ENCODE peak calls at places on chromosomes 12 and 14, in four cellular contexts. One of them, this sample, is unnamed.
A peak's percentile ranks its signal among the peaks of the same experiment; 100 is the strongest.

GRCh38 chr12:114272071-114272470 is 133.9 kb downstream of the TBX5 start:
- DNase-seq in thoracic aorta: no peak
- DNase-seq in bronchial epithelial cell: no peak
- DNase-seq in mucosa of descending colon: no peak
- DNase-seq in this sample: no peak

GRCh38 chr12:44848771-44849085 is 27.4 kb downstream of the NELL2 start:
- DNase-seq in mucosa of descending colon: no peak
- DNase-seq in thoracic aorta: no peak
- DNase-seq in bronchial epithelial cell: no peak
- DNase-seq in this sample: no peak

GRCh38 chr14:54440454-54440853 is 720 bp downstream of the CNIH1 start:
- DNase-seq in thoracic aorta: no peak
- DNase-seq in mucosa of descending colon: no peak
- DNase-seq in bronchial epithelial cell: peak; percentile 6
- DNase-seq in this sample: no peak

GRCh38 chr12:68479261-68479581 is 131.5 kb upstream of the RAP1B start:
- DNase-seq in mucosa of descending colon: no peak
- DNase-seq in bronchial epithelial cell: no peak
- DNase-seq in thoracic aorta: no peak
- DNase-seq in this sample: no peak

GRCh38 chr12:71684081-71684480 is 1.8 kb upstream of the TMEM19 start:
- DNase-seq in thoracic aorta: no peak
- DNase-seq in bronchial epithelial cell: no peak
- DNase-seq in mucosa of descending colon: no peak
- DNase-seq in this sample: no peak

GRCh38 chr14:85038526-85038925 is 491.4 kb upstream of the FLRT2 start:
- DNase-seq in bronchial epithelial cell: no peak
- DNase-seq in thoracic aorta: no peak
- DNase-seq in mucosa of descending colon: no peak
- DNase-seq in this sample: no peak

GRCh38 chr12:120100630-120101029 is 15.9 kb downstream of the RAB35 start:
- DNase-seq in mucosa of descending colon: peak; percentile 37
- DNase-seq in thoracic aorta: peak; percentile 64
- DNase-seq in bronchial epithelial cell: no peak
- DNase-seq in this sample: no peak

GRCh38 chr14:102028733-102029132 is 58.1 kb downstream of the HSP90AA1 start:
- DNase-seq in bronchial epithelial cell: peak; percentile 51
- DNase-seq in mucosa of descending colon: peak; percentile 60
- DNase-seq in thoracic aorta: no peak
- DNase-seq in this sample: peak; percentile 53

GRCh38 chr12:111546171-111546570 is 52.9 kb downstream of the ATXN2 start:
- DNase-seq in bronchial epithelial cell: no peak
- DNase-seq in thoracic aorta: no peak
- DNase-seq in mucosa of descending colon: no peak
- DNase-seq in this sample: no peak

GRCh38 chr12:123085730-123086487 is 65.0 kb downstream of the PITPNM2 start:
- DNase-seq in mucosa of descending colon: no peak
- DNase-seq in thoracic aorta: peak; percentile 33
- DNase-seq in bronchial epithelial cell: peak; percentile 91
- DNase-seq in this sample: no peak

GRCh38 chr12:78181544-78182162 is 351.0 kb downstream of the NAV3 start:
- DNase-seq in thoracic aorta: no peak
- DNase-seq in bronchial epithelial cell: peak; percentile 41
- DNase-seq in mucosa of descending colon: peak; percentile 31
- DNase-seq in this sample: peak; percentile 23

GRCh38 chr12:92571169-92571568 is 131.6 kb upstream of the PLEKHG7 start:
- DNase-seq in bronchial epithelial cell: no peak
- DNase-seq in mucosa of descending colon: no peak
- DNase-seq in thoracic aorta: no peak
- DNase-seq in this sample: no peak

GRCh38 chr12:92574911-92575570 is 127.7 kb upstream of the PLEKHG7 start:
- DNase-seq in bronchial epithelial cell: no peak
- DNase-seq in thoracic aorta: no peak
- DNase-seq in mucosa of descending colon: peak; percentile 72
- DNase-seq in this sample: no peak

GRCh38 chr12:92571844-92572543 is 130.8 kb upstream of the PLEKHG7 start:
- DNase-seq in mucosa of descending colon: no peak
- DNase-seq in bronchial epithelial cell: no peak
- DNase-seq in thoracic aorta: no peak
- DNase-seq in this sample: no peak

GRCh38 chr12:92573104-92573503 is 129.7 kb upstream of the PLEKHG7 start:
- DNase-seq in bronchial epithelial cell: peak; percentile 63
- DNase-seq in mucosa of descending colon: no peak
- DNase-seq in thoracic aorta: no peak
- DNase-seq in this sample: no peak

GRCh38 chr12:92574046-92574783 is 128.6 kb upstream of the PLEKHG7 start:
- DNase-seq in thoracic aorta: no peak
- DNase-seq in bronchial epithelial cell: peak; percentile 59
- DNase-seq in mucosa of descending colon: no peak
- DNase-seq in this sample: peak; percentile 29
- TF ChIP-seq CTCF in thoracic aorta: no peak
- TF ChIP-seq CTCF in bronchial epithelial cell: peak; percentile 58
- TF ChIP-seq CTCF in mucosa of descending colon: no peak
- TF ChIP-seq CTCF in this sample: peak; percentile 74

GRCh38 chr12:108547633-108548172 is 13.3 kb downstream of the SART3 start:
- DNase-seq in bronchial epithelial cell: no peak
- DNase-seq in mucosa of descending colon: no peak
- DNase-seq in thoracic aorta: no peak
- DNase-seq in this sample: no peak
- H3K36me3 ChIP-seq in bronchial epithelial cell: peaks cover 14% of the 10 kb centered on the region
- H3K36me3 ChIP-seq in mucosa of descending colon: no peaks in the 10 kb centered on the region
- H3K36me3 ChIP-seq in thoracic aorta: peaks cover 52% of the 10 kb centered on the region
- H3K36me3 ChIP-seq in this sample: peaks cover 39% of the 10 kb centered on the region

GRCh38 chr14:21093769-21094681 is 4.4 kb downstream of the ZNF219 start:
- DNase-seq in mucosa of descending colon: no peak
- DNase-seq in bronchial epithelial cell: no peak
- DNase-seq in thoracic aorta: no peak
- DNase-seq in this sample: no peak
- TF ChIP-seq CTCF in mucosa of descending colon: no peak
- TF ChIP-seq CTCF in bronchial epithelial cell: peak; percentile 26
- TF ChIP-seq CTCF in thoracic aorta: no peak
- TF ChIP-seq CTCF in this sample: peak; percentile 67

GRCh38 chr14:69424139-69424923 is 25.8 kb downstream of the SLC39A9 start:
- DNase-seq in mucosa of descending colon: no peak
- DNase-seq in bronchial epithelial cell: peak; percentile 18
- DNase-seq in thoracic aorta: no peak
- DNase-seq in this sample: peak; percentile 40
- H3K36me3 ChIP-seq in mucosa of descending colon: no peaks in the 10 kb centered on the region
- H3K36me3 ChIP-seq in bronchial epithelial cell: peaks cover 3% of the 10 kb centered on the region
- H3K36me3 ChIP-seq in thoracic aorta: no peaks in the 10 kb centered on the region
- H3K36me3 ChIP-seq in this sample: peaks cover 9% of the 10 kb centered on the region

GRCh38 chr12:40375076-40375475 is 150.3 kb downstream of the LRRK2 start:
- DNase-seq in thoracic aorta: no peak
- DNase-seq in mucosa of descending colon: no peak
- DNase-seq in bronchial epithelial cell: peak; percentile 12
- DNase-seq in this sample: no peak
- TF ChIP-seq CTCF in thoracic aorta: no peak
- TF ChIP-seq CTCF in mucosa of descending colon: no peak
- TF ChIP-seq CTCF in bronchial epithelial cell: peak; percentile 21
- TF ChIP-seq CTCF in this sample: peak; percentile 24

GRCh38 chr14:32277998-32278397 is 51.1 kb upstream of the AKAP6 start:
- DNase-seq in bronchial epithelial cell: no peak
- DNase-seq in thoracic aorta: no peak
- DNase-seq in mucosa of descending colon: no peak
- DNase-seq in this sample: no peak
- H3K36me3 ChIP-seq in bronchial epithelial cell: no peaks in the 10 kb centered on the region
- H3K36me3 ChIP-seq in thoracic aorta: no peaks in the 10 kb centered on the region
- H3K36me3 ChIP-seq in mucosa of descending colon: no peaks in the 10 kb centered on the region
- H3K36me3 ChIP-seq in this sample: no peaks in the 10 kb centered on the region

GRCh38 chr14:78790262-78790661 is 620.1 kb downstream of the NRXN3 start:
- DNase-seq in mucosa of descending colon: no peak
- DNase-seq in bronchial epithelial cell: peak; percentile 8
- DNase-seq in thoracic aorta: no peak
- DNase-seq in this sample: no peak
- TF ChIP-seq CTCF in mucosa of descending colon: no peak
- TF ChIP-seq CTCF in bronchial epithelial cell: no peak
- TF ChIP-seq CTCF in thoracic aorta: no peak
- TF ChIP-seq CTCF in this sample: no peak

GRCh38 chr14:73102806-73103497 is 33.4 kb upstream of the PSEN1 start:
- DNase-seq in bronchial epithelial cell: no peak
- DNase-seq in thoracic aorta: no peak
- DNase-seq in mucosa of descending colon: no peak
- DNase-seq in this sample: no peak
- H3K36me3 ChIP-seq in bronchial epithelial cell: peaks cover 20% of the 10 kb centered on the region
- H3K36me3 ChIP-seq in thoracic aorta: peaks cover 59% of the 10 kb centered on the region
- H3K36me3 ChIP-seq in mucosa of descending colon: peaks cover 5% of the 10 kb centered on the region
- H3K36me3 ChIP-seq in this sample: peaks cover 60% of the 10 kb centered on the region

GRCh38 chr12:11650697-11651281 is 1.3 kb downstream of the ETV6 start:
- DNase-seq in thoracic aorta: no peak
- DNase-seq in mucosa of descending colon: peak; percentile 52
- DNase-seq in bronchial epithelial cell: peak; percentile 55
- DNase-seq in this sample: peak; percentile 39
- TF ChIP-seq CTCF in thoracic aorta: no peak
- TF ChIP-seq CTCF in mucosa of descending colon: no peak
- TF ChIP-seq CTCF in bronchial epithelial cell: no peak
- TF ChIP-seq CTCF in this sample: no peak

GRCh38 chr14:76191297-76191696 is 39.6 kb downstream of the GPATCH2L start:
- DNase-seq in bronchial epithelial cell: no peak
- DNase-seq in mucosa of descending colon: peak; percentile 30
- DNase-seq in thoracic aorta: no peak
- DNase-seq in this sample: no peak

GRCh38 chr14:76181546-76181945 is 29.8 kb downstream of the GPATCH2L start:
- DNase-seq in mucosa of descending colon: no peak
- DNase-seq in thoracic aorta: no peak
- DNase-seq in bronchial epithelial cell: peak; percentile 11
- DNase-seq in this sample: no peak

DNA sequence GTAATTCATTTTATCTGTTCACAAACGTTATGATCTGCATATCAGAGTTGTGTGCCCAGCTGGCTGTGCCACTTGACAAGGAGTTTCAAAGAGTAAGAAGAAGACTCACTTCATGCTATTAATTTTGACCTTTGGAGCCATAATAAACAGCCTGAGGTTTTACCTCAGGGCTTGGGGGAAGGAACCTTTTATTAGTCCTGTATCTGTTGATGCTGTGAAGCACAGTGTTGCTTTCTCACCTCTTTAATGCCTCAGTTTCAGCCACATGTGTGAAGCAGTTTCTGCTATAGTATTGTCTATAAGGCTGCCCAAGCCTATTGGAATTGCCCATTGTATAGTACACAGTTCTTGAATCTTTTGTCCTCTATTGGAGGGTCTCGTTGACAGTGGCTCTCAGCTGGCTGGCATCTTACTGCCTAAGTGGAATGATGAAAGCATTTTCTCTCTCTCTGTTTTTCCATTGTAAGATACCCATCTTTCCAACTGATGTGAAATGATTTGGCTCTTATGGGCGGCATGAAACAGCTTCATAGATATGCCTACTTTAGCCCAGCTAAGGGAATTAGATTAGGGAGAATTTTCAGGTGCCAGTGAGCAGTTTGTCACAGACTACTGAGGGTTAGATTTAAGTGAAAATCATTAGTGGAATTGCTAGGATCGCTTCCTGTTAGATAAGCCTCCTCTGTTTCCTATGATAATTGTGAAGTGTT is 34.8 kb downstream of the GPATCH2L start:
- DNase-seq in thoracic aorta: no peak
- DNase-seq in mucosa of descending colon: no peak
- DNase-seq in bronchial epithelial cell: no peak
- DNase-seq in this sample: no peak
- H3K36me3 ChIP-seq in thoracic aorta: peaks cover 4% of the 10 kb centered on the region
- H3K36me3 ChIP-seq in mucosa of descending colon: no peaks in the 10 kb centered on the region
- H3K36me3 ChIP-seq in bronchial epithelial cell: peaks cover 3% of the 10 kb centered on the region
- H3K36me3 ChIP-seq in this sample: peaks cover 25% of the 10 kb centered on the region

This sample was measured in brain microvascular endothelial cell.